ENCODE peak calls at places on chromosomes 4 and X, in six cellular contexts. C is activated CD8-positive, alpha-beta memory T cell treated with anti-CD3 and anti-CD28 coated beads, Interleukin-2, amount 10 ng/mL, durations not matched to agents 7 days and 5 days; W is right cardiac atrium; T is activated CD8-positive, alpha-beta T cell treated with anti-CD3 and anti-CD28 coated beads for 36 hours; B is left lung; Q is stimulated activated naive CD8-positive, alpha-beta T cell treated with anti-CD3 and anti-CD28 coated beads, Interleukin-15, Interleukin-2, amounts not matched to agents 100 U/mL and 50 U/mL, for 24 hours. F is an unnamed sample.

GRCh38 chrX:63958134-63958865 is 173.3 kb upstream of the ARHGEF9 start:
- ATAC-seq in W (no peak), C (no peak), T (no peak), Q (no peak), B (no peak), F (no peak)

GRCh38 chrX:129761596-129761995 is 18.2 kb upstream of the SASH3 start:
- ATAC-seq in B (no peak), Q (no peak), C (no peak), T (no peak), W (no peak), F (no peak)

GRCh38 chr4:111991163-111991562 is 154.1 kb upstream of the FAM241A start:
- ATAC-seq in W (no peak), Q (no peak), C (no peak), B (no peak), T (no peak), F (peak)

GRCh38 chrX:74343327-74343969 is 39.5 kb downstream of the ZCCHC13 start:
- ATAC-seq in Q (no peak), W (no peak), B (no peak), C (no peak), T (no peak), F (no peak)

GRCh38 chrX:150719641-150720040 is 26.4 kb downstream of the MTMR1 start:
- ATAC-seq in C (no peak), B (no peak), Q (no peak), W (no peak), T (no peak), F (no peak)

GRCh38 chr4:2914220-2915126 is 48.7 kb downstream of the NOP14 start:
- ATAC-seq in B (peak), Q (peak), C (peak), W (no peak), T (peak), F (peak)

GRCh38 chr4:184887333-184887732 is 61.6 kb upstream of the ACSL1 start:
- ATAC-seq in Q (no peak), W (no peak), T (no peak), C (no peak), B (no peak), F (no peak)

GRCh38 chrX:104435249-104435648 is 130.8 kb upstream of the IL1RAPL2 start:
- ATAC-seq in W (no peak), T (no peak), B (no peak), Q (no peak), C (no peak), F (no peak)

GRCh38 chr4:82629238-82630000 is 67.6 kb upstream of the TMEM150C start:
- ATAC-seq in Q (no peak), B (no peak), C (no peak), T (no peak), W (peak), F (no peak)

F was measured in stimulated activated memory B cell treated with anti-CD40 and anti-IgM and Interleukin-4, amounts not matched to agents 10 μg/mL and 1 μg/mL and 100 μg/mL, for 72 hours.